ENCODE peak calls at places on chromosomes 16 and 17, in nine cellular contexts. V, E, N, K, W, Z, S, M and I are unnamed samples. For H3K4me1, the result is how much of the 10 kb centered on the place peaks cover.

GRCh38 chr17:71412803-71413202 is 708.0 kb upstream of the SOX9 start:
- DNase-seq in V (no peak), E (peak), N (no peak), K (no peak), W (peak), Z (peak), S (no peak), M (no peak), I (no peak)

GRCh38 chr17:43734376-43734775 is 24.2 kb downstream of the SOST start:
- DNase-seq in V (no peak), E (no peak), N (no peak), K (no peak), W (no peak), Z (peak), S (no peak), M (no peak), I (no peak)

GRCh38 chr17:36503456-36504155 is 17.1 kb downstream of the ZNHIT3 start:
- DNase-seq in V (no peak), E (no peak), N (no peak), K (peak), W (no peak), Z (no peak), S (no peak), M (no peak), I (no peak)

GRCh38 chr16:11972128-11972527 is 4.4 kb upstream of the SNX29 start:
- DNase-seq in V (no peak), E (no peak), N (no peak), K (no peak), W (no peak), Z (no peak), S (no peak), M (no peak), I (no peak)

GRCh38 chr16:57233944-57234706 is 10.9 kb upstream of the ARL2BP start:
- DNase-seq in V (no peak), E (no peak), N (no peak), K (no peak), W (no peak), Z (no peak), S (no peak), M (no peak), I (no peak)

GRCh38 chr16:56615353-56615752 is 7.0 kb downstream of the MT2A start:
- DNase-seq in V (no peak), E (no peak), N (no peak), K (no peak), W (no peak), Z (peak), S (no peak), M (no peak), I (no peak)

GRCh38 chr17:71975331-71975801 is 145.5 kb upstream of the SOX9 start:
- DNase-seq in V (no peak), E (no peak), N (no peak), K (no peak), W (no peak), Z (peak), S (peak), M (peak), I (no peak)

GRCh38 chr17:17749921-17750320 is 68.7 kb downstream of the RAI1 start:
- DNase-seq in V (peak), E (peak), N (no peak), K (peak), W (no peak), Z (peak), S (peak), M (no peak), I (no peak)

GRCh38 chr16:27706156-27706705 is 156.3 kb downstream of the KATNIP start:
- DNase-seq in V (no peak), E (no peak), N (no peak), K (no peak), W (no peak), Z (no peak), S (no peak), M (no peak), I (no peak)

GRCh38 chr17:70144260-70144846 is 25.0 kb upstream of the KCNJ2 start:
- DNase-seq in V (no peak), E (peak), N (no peak), K (peak), W (no peak), Z (peak), S (no peak), M (no peak), I (no peak)

GRCh38 chr17:970388-970768 is 9.2 kb downstream of the NXN start:
- DNase-seq in V (no peak), E (no peak), N (no peak), K (no peak), W (no peak), Z (no peak), S (no peak), M (no peak), I (no peak)

GRCh38 chr17:976316-976715 is 3.3 kb downstream of the NXN start:
- DNase-seq in V (no peak), E (no peak), N (no peak), K (no peak), W (no peak), Z (no peak), S (no peak), M (no peak), I (no peak)

GRCh38 chr17:969767-970387 is 9.7 kb downstream of the NXN start:
- DNase-seq in V (no peak), E (no peak), N (no peak), K (no peak), W (no peak), Z (no peak), S (no peak), M (no peak), I (no peak)

GRCh38 chr17:975321-975982 is 4.1 kb downstream of the NXN start:
- DNase-seq in V (no peak), E (no peak), N (peak), K (peak), W (no peak), Z (no peak), S (no peak), M (no peak), I (no peak)

DNA sequence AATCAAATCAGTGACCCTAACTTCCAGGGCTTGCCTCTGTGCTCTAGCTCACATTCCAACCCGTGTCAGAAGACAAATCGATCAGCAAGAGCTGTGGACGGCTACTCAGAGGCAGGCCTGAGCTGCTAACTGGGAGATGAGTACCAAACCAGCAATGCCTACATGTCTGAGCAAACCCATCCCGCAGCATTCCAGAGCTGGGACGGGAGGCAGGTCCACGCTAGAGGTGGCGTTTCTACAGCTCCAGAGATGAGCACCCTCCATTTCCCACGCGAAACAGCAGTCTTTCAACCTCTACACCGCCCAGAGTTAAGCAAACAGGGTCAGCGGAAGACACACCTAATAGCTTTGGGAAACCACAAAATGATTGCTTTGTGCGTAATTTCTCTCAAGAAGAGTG is 6.5 kb downstream of the NXN start:
- DNase-seq in V (no peak), E (no peak), N (no peak), K (no peak), W (no peak), Z (no peak), S (no peak), M (no peak), I (no peak)
- H3K4me1 ChIP-seq in V (under half), E (under half), N (under half), K (half or more), W (under half), Z (under half), S (under half), M (under half), I (under half)

DNA sequence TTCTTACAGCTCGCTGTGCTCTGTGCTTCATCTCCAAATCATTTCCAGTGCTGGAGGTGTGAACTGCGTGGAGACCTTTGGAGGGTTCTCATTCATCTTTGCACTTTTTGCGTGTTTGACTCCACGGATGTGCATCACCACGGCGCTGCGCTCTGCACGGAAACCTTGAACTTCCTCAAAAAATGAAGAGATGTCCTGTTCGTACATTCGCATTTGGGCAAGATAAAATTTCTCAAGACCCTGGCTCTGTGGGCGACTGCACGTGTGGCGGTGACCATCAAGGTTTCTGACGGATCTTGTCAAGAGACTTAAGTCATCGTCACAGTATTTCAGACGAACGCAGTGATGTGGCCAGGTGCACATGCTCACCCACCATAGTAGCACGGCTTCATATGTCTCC is 10.3 kb upstream of the PVALEF start:
- DNase-seq in V (no peak), E (no peak), N (peak), K (no peak), W (no peak), Z (no peak), S (no peak), M (no peak), I (no peak)
- TF ChIP-seq CTCF in V (no peak), E (no peak), N (no peak), K (no peak), W (no peak), Z (no peak), S (no peak), M (no peak), I (no peak)

GRCh38 chr17:57089391-57089790 is 4.3 kb downstream of the AKAP1 start:
- DNase-seq in V (no peak), E (no peak), N (no peak), K (no peak), W (no peak), Z (no peak), S (no peak), M (no peak), I (no peak)

GRCh38 chr17:57091186-57091618 is 6.2 kb downstream of the AKAP1 start:
- DNase-seq in V (peak), E (no peak), N (no peak), K (peak), W (no peak), Z (no peak), S (no peak), M (peak), I (no peak)

GRCh38 chr17:57090560-57091185 is 5.6 kb downstream of the AKAP1 start:
- DNase-seq in V (no peak), E (no peak), N (no peak), K (no peak), W (no peak), Z (peak), S (no peak), M (no peak), I (no peak)

GRCh38 chr17:57092171-57092570 is 7.1 kb downstream of the AKAP1 start:
- DNase-seq in V (no peak), E (no peak), N (no peak), K (no peak), W (no peak), Z (peak), S (no peak), M (no peak), I (no peak)

GRCh38 chr17:57092779-57093178 is 7.7 kb downstream of the AKAP1 start:
- DNase-seq in V (no peak), E (no peak), N (no peak), K (no peak), W (no peak), Z (no peak), S (no peak), M (no peak), I (no peak)
- H3K4me1 ChIP-seq in V (under half), E (under half), N (under half), K (under half), W (under half), Z (under half), S (under half), M (half or more), I (under half)

GRCh38 chr16:67177743-67178699 is 5.7 kb downstream of the MATCAP1 start:
- DNase-seq in V (peak), E (peak), N (peak), K (peak), W (no peak), Z (peak), S (no peak), M (peak), I (no peak)
- TF ChIP-seq CTCF in V (no peak), E (no peak), N (peak), K (no peak), W (no peak), Z (no peak), S (peak), M (peak), I (no peak)

GRCh38 chr17:7239091-7240027 is at the start of gene PHF23:
- DNase-seq in V (peak), E (peak), N (peak), K (peak), W (peak), Z (peak), S (peak), M (peak), I (peak)

GRCh38 chr17:7236808-7237207 is 2.4 kb downstream of the PHF23 start:
- DNase-seq in V (no peak), E (no peak), N (no peak), K (no peak), W (no peak), Z (no peak), S (no peak), M (no peak), I (no peak)

GRCh38 chr17:7237266-7237760 is 1.9 kb downstream of the PHF23 start:
- DNase-seq in V (no peak), E (no peak), N (no peak), K (no peak), W (no peak), Z (no peak), S (no peak), M (no peak), I (no peak)

GRCh38 chr17:7238418-7239090 is 703 bp downstream of the PHF23 start:
- DNase-seq in V (peak), E (peak), N (no peak), K (peak), W (no peak), Z (no peak), S (no peak), M (peak), I (no peak)

GRCh38 chr17:7237761-7238417 is 1.4 kb downstream of the PHF23 start:
- DNase-seq in V (peak), E (peak), N (peak), K (peak), W (no peak), Z (peak), S (peak), M (peak), I (no peak)
- H3K4me1 ChIP-seq in V (under half), E (half or more), N (half or more), K (under half), W (under half), Z (under half), S (under half), M (half or more), I (half or more)

GRCh38 chr16:8936421-8936820 is 27.3 kb downstream of the USP7 start:
- DNase-seq in V (no peak), E (peak), N (no peak), K (no peak), W (peak), Z (peak), S (no peak), M (no peak), I (no peak)
- TF ChIP-seq CTCF in V (peak), E (peak), N (peak), K (peak), W (peak), Z (peak), S (no peak), M (peak), I (peak)

DNA sequence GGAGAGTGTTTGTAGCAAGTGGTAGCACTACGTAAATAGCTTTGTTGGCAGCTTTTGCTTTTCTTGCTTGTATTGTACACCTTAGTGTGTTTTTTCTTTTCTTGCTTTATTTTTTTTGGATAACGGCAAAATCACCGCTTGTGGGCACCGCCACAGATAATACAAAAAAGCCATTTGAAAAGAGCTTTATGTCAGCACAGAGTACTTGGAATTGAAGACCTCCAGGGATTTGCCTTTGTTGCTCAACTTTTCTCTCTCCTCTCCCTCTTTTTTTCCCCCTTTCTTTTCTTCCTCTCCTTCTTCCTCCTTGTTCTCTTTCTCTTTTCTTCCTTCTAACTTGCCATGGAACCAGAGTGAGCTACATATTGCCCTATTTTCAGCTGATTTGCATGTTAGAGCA is 85.3 kb downstream of the MSI2 start:
- DNase-seq in V (no peak), E (no peak), N (no peak), K (no peak), W (no peak), Z (no peak), S (no peak), M (no peak), I (no peak)
- H3K4me1 ChIP-seq in V (under half), E (under half), N (under half), K (under half), W (under half), Z (under half), S (under half), M (under half), I (under half)

GRCh38 chr17:45718791-45719190 is 65.3 kb upstream of the CRHR1 start:
- DNase-seq in V (no peak), E (no peak), N (no peak), K (no peak), W (no peak), Z (no peak), S (no peak), M (no peak), I (no peak)

GRCh38 chr17:45720386-45720785 is 63.7 kb upstream of the CRHR1 start:
- DNase-seq in V (no peak), E (no peak), N (no peak), K (no peak), W (no peak), Z (no peak), S (no peak), M (no peak), I (no peak)

GRCh38 chr17:45719335-45720071 is 64.6 kb upstream of the CRHR1 start:
- DNase-seq in V (no peak), E (peak), N (no peak), K (peak), W (no peak), Z (peak), S (no peak), M (no peak), I (no peak)

DNA sequence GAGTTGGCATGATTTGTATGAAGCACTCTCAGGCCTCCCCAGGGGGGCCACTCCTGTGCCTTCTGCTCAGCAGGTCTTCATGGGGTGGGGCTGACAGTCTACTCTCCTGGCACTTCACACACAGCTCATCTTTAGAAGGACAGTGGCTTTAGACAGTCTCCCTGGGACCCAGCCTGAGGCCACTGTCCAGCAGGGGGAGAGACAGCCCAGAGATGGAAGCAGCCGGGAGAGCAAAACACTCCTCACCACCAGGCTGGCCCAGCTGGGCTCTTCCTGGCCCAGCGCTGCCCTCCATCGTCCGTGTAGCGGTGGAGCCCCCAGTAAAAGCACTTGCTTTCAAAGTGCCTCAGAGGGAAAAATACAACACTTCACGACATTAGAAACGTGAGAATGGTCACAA is 62.0 kb upstream of the CRHR1 start:
- DNase-seq in V (no peak), E (peak), N (no peak), K (peak), W (no peak), Z (peak), S (no peak), M (no peak), I (no peak)
- TF ChIP-seq CTCF in V (no peak), E (peak), N (no peak), K (peak), W (peak), Z (peak), S (no peak), M (peak), I (no peak)

GRCh38 chr17:47718634-47719405 is 14.2 kb upstream of the TBX21 start:
- DNase-seq in V (no peak), E (no peak), N (no peak), K (no peak), W (no peak), Z (no peak), S (no peak), M (no peak), I (no peak)

GRCh38 chr17:47720754-47721533 is 12.1 kb upstream of the TBX21 start:
- DNase-seq in V (no peak), E (no peak), N (no peak), K (no peak), W (no peak), Z (no peak), S (no peak), M (no peak), I (no peak)

GRCh38 chr17:47719411-47720152 is 13.5 kb upstream of the TBX21 start:
- DNase-seq in V (no peak), E (no peak), N (no peak), K (no peak), W (no peak), Z (peak), S (no peak), M (no peak), I (no peak)

GRCh38 chr17:47720196-47720595 is 12.8 kb upstream of the TBX21 start:
- DNase-seq in V (no peak), E (no peak), N (no peak), K (no peak), W (no peak), Z (no peak), S (no peak), M (no peak), I (no peak)

GRCh38 chr17:47721725-47722124 is 11.3 kb upstream of the TBX21 start:
- DNase-seq in V (no peak), E (no peak), N (no peak), K (no peak), W (no peak), Z (no peak), S (no peak), M (no peak), I (no peak)
- H3K4me1 ChIP-seq in V (under half), E (under half), N (under half), K (under half), W (under half), Z (under half), S (under half), M (under half), I (under half)

DNA sequence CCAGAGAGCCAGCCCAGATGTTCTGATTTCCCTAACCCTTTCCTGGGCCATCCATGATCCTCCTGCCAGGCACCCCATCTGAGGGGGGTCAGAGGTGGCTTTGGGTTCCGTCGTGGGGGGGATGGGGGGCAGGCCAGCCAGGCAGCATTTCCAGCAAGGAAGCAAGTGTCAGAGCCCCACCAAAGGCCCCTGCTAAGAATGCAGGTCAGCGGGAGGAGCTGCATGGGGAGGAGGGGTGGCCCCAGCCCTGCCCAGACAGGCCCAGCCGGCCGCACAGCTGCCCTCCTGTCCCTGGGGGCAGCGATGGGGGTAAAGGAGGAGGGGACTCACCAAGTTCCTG is 2.3 kb upstream of the SCRN2 start:
- DNase-seq in V (no peak), E (no peak), N (no peak), K (no peak), W (no peak), Z (no peak), S (no peak), M (no peak), I (no peak)
- TF ChIP-seq CTCF in V (peak), E (no peak), N (no peak), K (no peak), W (peak), Z (no peak), S (no peak), M (no peak), I (no peak)